ENCODE peak calls at places on chromosome 12, in five cellular contexts. T, F, Q, N and K are unnamed samples.

GRCh38 chr12:110039085-110039807 is 9.1 kb downstream of the C12orf76 start:
- DNase-seq in T (peak), Q (peak), N (peak), F (no peak), K (no peak)

GRCh38 chr12:93798279-93798678 is 121.1 kb downstream of the CRADD start:
- DNase-seq in N (no peak), T (no peak), F (no peak), Q (no peak), K (no peak)

GRCh38 chr12:32997471-32997870 is 100.9 kb upstream of the PKP2 start:
- DNase-seq in Q (no peak), F (peak), T (no peak), N (no peak), K (no peak)

GRCh38 chr12:65510584-65511050 is 232.1 kb downstream of the MSRB3 start:
- DNase-seq in Q (peak), F (no peak), T (no peak), N (peak), K (no peak)

GRCh38 chr12:50205648-50206047 is 38.5 kb upstream of the CERS5 start:
- DNase-seq in F (no peak), N (no peak), Q (no peak), T (no peak), K (no peak)

GRCh38 chr12:9148926-9149325 is 33.2 kb upstream of the A2M start:
- DNase-seq in Q (no peak), T (no peak), F (no peak), N (no peak), K (no peak)

GRCh38 chr12:25529738-25530137 is 23.3 kb downstream of the LMNTD1 start:
- DNase-seq in N (no peak), Q (no peak), T (no peak), F (no peak), K (no peak)

GRCh38 chr12:106139422-106140141 is 828 bp upstream of the NUAK1 start:
- DNase-seq in T (no peak), N (peak), F (peak), Q (peak), K (no peak)

GRCh38 chr12:64083285-64084210 is 138.5 kb downstream of the KICS2 start:
- DNase-seq in T (no peak), N (peak), Q (no peak), F (peak), K (no peak)

GRCh38 chr12:95169368-95169767 is 47.9 kb downstream of the FGD6 start:
- DNase-seq in T (no peak), F (no peak), N (peak), Q (peak), K (no peak)

GRCh38 chr12:48954781-48955501 is 2.3 kb downstream of the ARF3 start:
- DNase-seq in Q (no peak), F (no peak), N (no peak), T (no peak), K (peak)